ENCODE peak calls at places on chromosomes 12 and 14, in six cellular contexts. B is K562, R is OCI-LY7, D is mammary epithelial cell, H is fibroblast of lung, M is astrocyte. U is an unnamed sample. For H3K79me2, the result is how much of the 10 kb centered on the place peaks cover.

GRCh38 chr14:95248422-95248821 is 71.3 kb downstream of the CLMN start:
- DNase-seq in B (no peak), R (no peak), M (peak), H (no peak), D (no peak), U (no peak)

GRCh38 chr12:92142251-92142896 is 3.3 kb downstream of the BTG1 start:
- DNase-seq in H (no peak), M (no peak), R (no peak), D (no peak), B (no peak), U (no peak)

GRCh38 chr12:3527181-3527580 is 36.2 kb downstream of the PRMT8 start:
- DNase-seq in B (no peak), R (no peak), H (peak), M (peak), D (peak), U (no peak)

GRCh38 chr12:84329933-84330332 is 582.7 kb downstream of the SLC6A15 start:
- DNase-seq in B (no peak), D (no peak), M (no peak), H (no peak), R (no peak), U (no peak)

GRCh38 chr14:100078997-100079561 is 13.9 kb downstream of the EVL start:
- DNase-seq in D (peak), B (peak), R (no peak), H (peak), M (peak), U (no peak)

GRCh38 chr14:75340921-75341320 is 62.3 kb downstream of the FOS start:
- DNase-seq in M (no peak), D (no peak), R (peak), H (peak), B (no peak), U (no peak)

GRCh38 chr12:23083267-23083666 is 458.3 kb downstream of the ETNK1 start:
- DNase-seq in D (peak), H (peak), M (peak), R (no peak), B (no peak), U (peak)

GRCh38 chr12:16590645-16591044 is 15.3 kb downstream of the LMO3 start:
- DNase-seq in D (no peak), R (no peak), M (no peak), B (no peak), H (no peak), U (no peak)

GRCh38 chr12:10084733-10085132 is 14.1 kb downstream of the CLEC1A start:
- DNase-seq in B (no peak), D (no peak), R (no peak), M (no peak), H (no peak), U (no peak)

GRCh38 chr12:88472775-88473174 is 107.5 kb downstream of the KITLG start:
- DNase-seq in H (peak), M (peak), B (no peak), D (peak), R (no peak), U (no peak)

GRCh38 chr12:30806989-30807694 is 52.4 kb upstream of the CAPRIN2 start:
- DNase-seq in B (peak), D (peak), H (peak), R (peak), M (peak), U (peak)

GRCh38 chr12:91327889-91328288 is 145.3 kb upstream of the DCN start:
- DNase-seq in H (peak), B (no peak), D (no peak), M (peak), R (no peak), U (no peak)

GRCh38 chr12:12319501-12320322 is 30.3 kb downstream of the MANSC1 start:
- DNase-seq in M (peak), R (no peak), H (no peak), D (no peak), B (no peak), U (peak)

GRCh38 chr14:33120966-33121365 is 182.3 kb downstream of the NPAS3 start:
- DNase-seq in R (no peak), B (no peak), D (peak), M (peak), H (peak), U (no peak)

GRCh38 chr12:6367969-6368892 is 7.1 kb downstream of the SCNN1A start:
- DNase-seq in H (no peak), B (peak), D (no peak), R (peak), M (no peak), U (no peak)

GRCh38 chr12:9673404-9674225 is 4.1 kb downstream of the CLEC2D start:
- DNase-seq in B (peak), M (peak), H (peak), R (peak), D (peak), U (peak)

GRCh38 chr12:90794212-90794611 is 160.8 kb downstream of the CCER1 start:
- DNase-seq in M (no peak), H (peak), D (no peak), B (no peak), R (no peak), U (no peak)

GRCh38 chr14:61334197-61334701 is 12.9 kb downstream of the PRKCH start:
- DNase-seq in M (no peak), R (no peak), D (no peak), H (no peak), B (no peak), U (no peak)

GRCh38 chr14:32933943-32934890 is 4.5 kb upstream of the NPAS3 start:
- DNase-seq in H (peak), D (peak), R (no peak), M (peak), B (no peak), U (peak)

GRCh38 chr14:50775357-50775756 is 55.6 kb downstream of the NIN start:
- DNase-seq in M (peak), B (no peak), H (peak), D (peak), R (no peak), U (peak)

GRCh38 chr12:106152334-106152733 is 13.6 kb upstream of the NUAK1 start:
- DNase-seq in B (no peak), R (no peak), H (no peak), M (no peak), D (no peak), U (no peak)

GRCh38 chr12:67161322-67161918 is 107.7 kb upstream of the CAND1 start:
- DNase-seq in B (peak), R (peak), M (peak), D (peak), H (peak), U (no peak)

GRCh38 chr12:11482955-11483354 is 87.6 kb upstream of the PRB2 start:
- DNase-seq in M (peak), H (peak), B (no peak), R (no peak), D (peak), U (peak)

GRCh38 chr12:16093825-16094224 is 182.7 kb downstream of the DERA start:
- DNase-seq in D (no peak), R (no peak), B (no peak), M (no peak), H (no peak), U (no peak)

DNA sequence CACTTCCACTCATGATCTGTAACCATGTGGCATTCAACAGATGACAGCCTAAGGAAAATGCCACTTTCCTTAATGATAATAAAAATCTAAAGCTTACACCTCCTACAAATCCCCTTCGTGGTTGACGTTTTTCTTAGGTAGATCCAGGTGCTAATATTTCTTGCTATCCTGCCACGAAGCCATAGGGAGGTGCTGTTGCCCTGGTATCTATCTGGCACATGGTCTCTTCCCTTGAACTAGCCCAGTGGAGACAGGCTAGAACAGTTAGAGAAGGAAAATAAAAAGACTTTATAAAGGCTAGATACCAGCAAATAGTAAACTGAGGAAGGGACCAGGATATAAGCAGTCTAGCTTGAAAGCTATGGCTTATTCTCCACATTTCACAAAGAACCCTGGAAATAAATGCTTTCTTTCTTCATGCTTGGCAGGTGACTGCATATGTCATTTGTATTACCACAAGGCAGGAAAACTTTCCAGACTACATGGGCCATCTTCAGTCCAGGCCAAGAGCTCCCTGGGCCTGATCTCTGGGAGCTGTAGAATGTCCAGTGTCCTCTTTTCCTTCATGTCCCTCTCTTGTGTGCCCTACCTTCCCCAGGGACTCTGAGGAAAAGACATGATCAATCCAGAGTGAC is 15.3 kb downstream of the SPIC start:
- DNase-seq in H (peak), B (peak), M (no peak), R (peak), D (peak), U (no peak)
- TF ChIP-seq CTCF in H (peak), B (peak), M (no peak), R (peak), D (peak), U (no peak)

GRCh38 chr12:52074006-52074405 is 4.2 kb downstream of the ATG101 start:
- DNase-seq in H (peak), D (no peak), B (no peak), R (no peak), M (no peak), U (peak)

GRCh38 chr12:52070243-52070925 is 606 bp downstream of the ATG101 start:
- DNase-seq in R (no peak), H (no peak), D (no peak), B (no peak), M (peak), U (peak)

GRCh38 chr12:52075409-52075724 is 4.1 kb upstream of the SMIM41 start:
- DNase-seq in B (no peak), H (no peak), D (no peak), M (no peak), R (no peak), U (peak)

GRCh38 chr12:52074656-52075408 is 4.7 kb upstream of the SMIM41 start:
- DNase-seq in M (no peak), R (no peak), H (no peak), D (no peak), B (no peak), U (peak)

DNA sequence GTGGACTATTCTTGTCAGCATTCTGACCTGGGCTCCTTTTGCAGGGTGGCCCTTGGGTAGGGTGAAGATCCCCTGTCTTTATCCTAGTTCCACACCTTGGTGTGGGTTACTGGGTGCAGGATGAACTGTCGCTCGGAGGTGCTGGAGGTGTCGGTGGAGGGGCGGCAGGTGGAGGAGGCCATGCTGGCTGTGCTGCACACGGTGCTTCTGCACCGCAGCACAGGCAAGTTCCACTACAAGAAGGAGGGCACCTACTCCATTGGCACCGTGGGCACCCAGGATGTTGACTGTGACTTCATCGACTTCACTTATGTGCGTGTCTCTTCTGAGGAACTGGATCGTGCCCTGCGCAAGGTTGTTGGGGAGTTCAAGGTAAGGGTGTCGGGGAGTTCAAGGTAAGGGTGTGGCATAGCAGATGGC is 3.8 kb downstream of the ATG101 start:
- DNase-seq in H (no peak), B (no peak), M (no peak), R (no peak), D (no peak), U (peak)
- H3K27ac ChIP-seq in H (peak), B (no peak), M (no peak), R (peak), D (no peak), U (peak)

DNA sequence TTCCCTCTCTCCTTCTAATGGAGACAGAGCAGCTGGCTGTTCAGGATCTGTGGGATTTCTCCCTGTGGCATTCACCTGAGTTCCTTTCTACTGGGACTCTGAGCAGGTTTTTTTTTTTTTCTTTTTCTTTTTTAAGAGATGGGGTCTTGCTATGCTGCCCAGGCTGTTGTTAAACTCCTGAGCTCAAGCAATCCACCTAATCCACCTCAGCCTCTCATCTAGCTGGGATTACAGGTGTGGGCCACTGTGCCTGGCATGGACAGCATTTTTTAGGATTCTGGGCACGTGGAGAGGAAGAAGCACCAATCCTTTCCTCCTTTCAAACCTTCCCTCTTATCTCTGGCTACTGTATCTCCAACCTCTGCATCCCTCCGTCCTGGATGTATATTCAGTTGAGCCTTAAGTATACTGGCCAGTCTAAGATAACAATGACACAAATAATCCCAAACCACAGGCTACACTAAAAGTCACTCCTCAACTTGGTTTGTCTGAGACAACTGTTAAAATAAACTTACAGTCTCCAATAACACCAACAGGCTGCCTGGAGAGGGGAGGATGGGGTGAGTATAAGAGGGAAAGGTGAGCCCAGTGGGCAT is 16.4 kb upstream of the CELA1 start:
- DNase-seq in R (no peak), D (no peak), B (peak), M (no peak), H (no peak), U (no peak)
- H3K79me2 ChIP-seq in R (under half), D (under half), B (under half), M (under half), H (under half), U (under half)

GRCh38 chr14:24952851-24953666 is 96.9 kb downstream of the STXBP6 start:
- DNase-seq in R (no peak), B (peak), D (no peak), M (no peak), H (no peak), U (no peak)
- TF ChIP-seq CTCF in R (no peak), B (peak), D (no peak), M (no peak), H (no peak), U (no peak)

DNA sequence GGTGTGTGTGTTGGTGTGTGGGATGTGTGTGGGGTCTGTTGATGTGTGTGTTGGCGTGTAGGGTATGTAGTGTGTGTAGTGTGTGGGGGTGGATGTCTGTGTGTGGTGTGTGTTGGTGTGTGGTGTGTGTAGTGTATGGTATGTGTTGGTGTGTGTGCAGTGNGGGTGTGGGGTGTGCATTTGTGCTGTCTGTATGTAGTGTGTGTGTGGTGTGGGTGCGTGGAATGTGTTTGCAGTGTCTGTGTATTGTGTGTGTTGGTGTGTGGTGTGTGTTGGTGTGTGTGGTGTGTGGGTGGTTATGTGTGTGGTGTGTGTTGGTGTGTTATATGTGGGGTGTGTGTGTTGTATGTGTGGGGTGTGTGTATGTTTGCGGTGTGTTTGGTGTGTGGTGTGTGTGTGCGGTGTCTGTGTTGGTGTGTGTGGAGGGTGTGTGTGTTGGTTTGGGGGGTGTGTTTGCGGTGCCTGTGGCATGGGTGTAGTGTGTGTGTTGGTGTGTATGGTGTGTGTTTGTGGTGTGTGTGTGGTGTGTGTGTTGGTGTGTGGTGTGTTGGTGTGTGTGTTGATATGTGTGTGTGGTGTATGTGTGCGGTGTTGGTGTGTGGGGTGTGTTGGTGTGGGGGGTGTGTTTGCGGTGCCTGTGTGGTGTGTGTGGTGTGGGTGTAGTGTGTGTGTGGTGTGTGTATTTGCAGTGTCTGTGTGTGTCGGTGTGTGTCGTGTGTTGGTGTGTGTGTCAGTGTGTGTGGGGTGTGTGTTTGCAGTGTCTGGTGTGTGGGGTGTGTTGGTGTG is 14.7 kb downstream of the MLXIP start:
- DNase-seq in B (no peak), R (no peak), D (no peak), M (no peak), H (no peak), U (no peak)
- H3K27ac ChIP-seq in B (peak), R (no peak), D (no peak), M (no peak), H (peak), U (peak)

GRCh38 chr14:89294060-89294459 is 123.0 kb downstream of the FOXN3 start:
- DNase-seq in B (no peak), R (no peak), H (no peak), D (no peak), M (no peak), U (no peak)
- H3K79me2 ChIP-seq in B (under half), R (under half), H (under half), D (under half), M (under half), U (under half)

DNA sequence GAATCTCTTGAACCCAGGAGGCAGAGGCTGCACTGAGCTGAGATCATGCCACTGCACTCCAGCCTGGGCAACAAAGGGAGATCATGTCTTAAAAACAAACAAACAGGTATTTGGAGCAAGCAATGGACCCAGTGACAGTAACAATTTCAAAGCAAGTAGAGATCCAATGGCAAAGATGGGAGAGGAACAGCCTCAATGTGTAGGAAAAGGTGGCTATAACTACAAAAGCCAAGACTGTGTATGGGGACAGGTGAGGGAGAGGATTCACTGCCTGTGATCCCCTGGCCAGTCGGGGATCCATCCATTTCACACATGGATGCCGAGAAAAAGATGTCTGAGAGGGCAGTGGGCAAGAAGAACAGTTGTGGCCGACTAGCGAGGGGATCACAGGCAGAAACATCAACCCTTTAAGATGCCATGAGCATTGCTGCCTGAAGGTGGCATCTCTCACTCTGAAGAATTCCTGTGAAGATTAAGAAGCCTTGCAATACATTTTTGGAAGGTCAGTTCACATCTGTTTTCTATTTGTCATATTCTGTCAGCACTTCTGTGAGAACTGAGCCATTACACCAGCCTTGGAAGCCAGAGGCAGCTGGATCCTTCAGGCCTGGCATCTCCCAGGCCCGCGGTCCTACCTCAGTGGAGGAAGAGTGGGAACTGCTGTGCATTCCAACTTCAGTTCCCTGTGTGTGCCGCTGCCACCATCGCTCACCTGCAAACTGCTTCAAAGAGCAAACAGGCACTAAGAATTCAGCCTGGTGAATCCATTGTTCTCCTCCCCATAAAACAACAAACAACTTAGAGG is 54.5 kb upstream of the FRS2 start:
- DNase-seq in B (peak), R (peak), H (peak), M (peak), D (peak), U (peak)
- TF ChIP-seq CTCF in B (peak), R (peak), H (peak), M (peak), D (peak), U (peak)

DNA sequence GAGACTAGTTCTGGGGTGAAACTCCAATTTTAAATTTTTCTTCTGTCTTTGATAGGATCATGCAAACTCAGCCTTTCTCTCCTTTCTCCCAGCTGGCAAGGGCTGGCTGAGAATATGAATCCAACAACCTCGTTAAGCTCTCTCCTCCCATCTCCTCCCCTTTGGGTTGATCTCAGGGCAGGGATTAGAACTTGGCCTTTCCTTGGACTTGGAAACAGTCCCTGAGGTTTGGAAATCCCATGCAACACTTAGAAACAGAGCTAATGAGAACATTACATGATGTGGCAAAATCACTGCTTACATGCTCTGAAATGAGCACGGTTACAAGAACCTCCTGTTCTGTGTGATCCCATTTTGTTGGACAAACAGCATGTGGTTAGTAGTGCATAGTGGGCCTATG is 31.6 kb downstream of the ACACB start:
- DNase-seq in H (peak), M (no peak), R (no peak), B (no peak), D (no peak), U (no peak)
- H3K27ac ChIP-seq in H (no peak), M (no peak), R (no peak), B (no peak), D (no peak), U (no peak)

GRCh38 chr14:103427485-103428443 is 42.5 kb downstream of the MARK3 start:
- DNase-seq in R (no peak), B (peak), D (peak), H (peak), M (peak), U (no peak)
- H3K79me2 ChIP-seq in R (under half), B (half or more), D (half or more), H (half or more), M (half or more), U (half or more)

GRCh38 chr14:72745546-72745945 is 148.4 kb downstream of the DPF3 start:
- DNase-seq in D (peak), B (no peak), H (peak), R (no peak), M (peak), U (peak)

GRCh38 chr14:72747652-72748051 is 146.2 kb downstream of the DPF3 start:
- DNase-seq in H (no peak), D (no peak), B (no peak), R (no peak), M (no peak), U (no peak)

GRCh38 chr14:72743626-72744025 is 150.3 kb downstream of the DPF3 start:
- DNase-seq in M (no peak), R (no peak), H (no peak), B (no peak), D (no peak), U (peak)

GRCh38 chr14:72744416-72745120 is 149.3 kb downstream of the DPF3 start:
- DNase-seq in R (no peak), M (no peak), D (no peak), H (no peak), B (no peak), U (no peak)

GRCh38 chr14:72745991-72746980 is 147.6 kb downstream of the DPF3 start:
- DNase-seq in M (peak), H (peak), D (peak), R (no peak), B (no peak), U (peak)
- TF ChIP-seq CTCF in M (peak), H (peak), D (no peak), R (no peak), B (no peak), U (peak)

U was measured in osteoblast.